ENCODE peak calls at places on chromosome 21, in six cellular contexts. One of them, this sample, is unnamed.

GRCh38 chr21:25911730-25912401 is 177.1 kb downstream of the GABPA start:
- DNase-seq in choroid plexus epithelial cell: no peak
- DNase-seq in neural progenitor cell: no peak
- DNase-seq in cardiac muscle cell: no peak
- DNase-seq in BJ: no peak
- DNase-seq in fibroblast of lung: no peak
- DNase-seq in this sample: no peak

GRCh38 chr21:15140321-15141019 is 75.7 kb upstream of the NRIP1 start:
- DNase-seq in choroid plexus epithelial cell: peak
- DNase-seq in neural progenitor cell: no peak
- DNase-seq in cardiac muscle cell: peak
- DNase-seq in BJ: no peak
- DNase-seq in fibroblast of lung: peak
- DNase-seq in this sample: no peak

GRCh38 chr21:34844924-34845238 is 176.1 kb downstream of the CLIC6 start:
- DNase-seq in choroid plexus epithelial cell: no peak
- DNase-seq in neural progenitor cell: no peak
- DNase-seq in cardiac muscle cell: no peak
- DNase-seq in BJ: no peak
- DNase-seq in fibroblast of lung: no peak
- DNase-seq in this sample: no peak

GRCh38 chr21:34635307-34635706 is 20.4 kb upstream of the RCAN1 start:
- DNase-seq in choroid plexus epithelial cell: no peak
- DNase-seq in neural progenitor cell: peak
- DNase-seq in cardiac muscle cell: no peak
- DNase-seq in BJ: no peak
- DNase-seq in fibroblast of lung: no peak
- DNase-seq in this sample: no peak

GRCh38 chr21:18298228-18298627 is 53.6 kb downstream of the CHODL start:
- DNase-seq in choroid plexus epithelial cell: peak
- DNase-seq in neural progenitor cell: peak
- DNase-seq in cardiac muscle cell: no peak
- DNase-seq in BJ: no peak
- DNase-seq in fibroblast of lung: no peak
- DNase-seq in this sample: no peak

GRCh38 chr21:27570306-27570868 is 603.5 kb upstream of the ADAMTS5 start:
- DNase-seq in choroid plexus epithelial cell: peak
- DNase-seq in neural progenitor cell: no peak
- DNase-seq in cardiac muscle cell: no peak
- DNase-seq in BJ: peak
- DNase-seq in fibroblast of lung: peak
- DNase-seq in this sample: peak

GRCh38 chr21:14531927-14532326 is 14.2 kb downstream of the SAMSN1 start:
- DNase-seq in choroid plexus epithelial cell: no peak
- DNase-seq in neural progenitor cell: no peak
- DNase-seq in cardiac muscle cell: no peak
- DNase-seq in BJ: no peak
- DNase-seq in fibroblast of lung: no peak
- DNase-seq in this sample: no peak

GRCh38 chr21:39051561-39051949 is 131.7 kb downstream of the PSMG1 start:
- DNase-seq in choroid plexus epithelial cell: no peak
- DNase-seq in neural progenitor cell: no peak
- DNase-seq in cardiac muscle cell: no peak
- DNase-seq in BJ: peak
- DNase-seq in fibroblast of lung: no peak
- DNase-seq in this sample: peak

GRCh38 chr21:38716942-38717341 is 88.8 kb upstream of the ETS2 start:
- DNase-seq in choroid plexus epithelial cell: peak
- DNase-seq in neural progenitor cell: no peak
- DNase-seq in cardiac muscle cell: no peak
- DNase-seq in BJ: no peak
- DNase-seq in fibroblast of lung: no peak
- DNase-seq in this sample: peak

GRCh38 chr21:16087523-16087922 is 357.7 kb downstream of the USP25 start:
- DNase-seq in choroid plexus epithelial cell: no peak
- DNase-seq in neural progenitor cell: no peak
- DNase-seq in cardiac muscle cell: no peak
- DNase-seq in BJ: no peak
- DNase-seq in fibroblast of lung: no peak
- DNase-seq in this sample: no peak

GRCh38 chr21:18608226-18608625 is 204.6 kb upstream of the TMPRSS15 start:
- DNase-seq in choroid plexus epithelial cell: no peak
- DNase-seq in neural progenitor cell: no peak
- DNase-seq in cardiac muscle cell: no peak
- DNase-seq in BJ: no peak
- DNase-seq in fibroblast of lung: no peak
- DNase-seq in this sample: no peak

GRCh38 chr21:35212393-35213127 is 163.5 kb upstream of the RUNX1 start:
- DNase-seq in choroid plexus epithelial cell: no peak
- DNase-seq in neural progenitor cell: no peak
- DNase-seq in cardiac muscle cell: no peak
- DNase-seq in BJ: peak
- DNase-seq in fibroblast of lung: peak
- DNase-seq in this sample: peak

GRCh38 chr21:26445440-26445839 is 127.6 kb downstream of the CYYR1 start:
- DNase-seq in choroid plexus epithelial cell: peak
- DNase-seq in neural progenitor cell: no peak
- DNase-seq in cardiac muscle cell: no peak
- DNase-seq in BJ: peak
- DNase-seq in fibroblast of lung: peak
- DNase-seq in this sample: peak

GRCh38 chr21:25895565-25896205 is 160.9 kb downstream of the GABPA start:
- DNase-seq in choroid plexus epithelial cell: peak
- DNase-seq in neural progenitor cell: peak
- DNase-seq in cardiac muscle cell: peak
- DNase-seq in BJ: no peak
- DNase-seq in fibroblast of lung: peak
- DNase-seq in this sample: peak

GRCh38 chr21:14762309-14762708 is 216.2 kb upstream of the SAMSN1 start:
- DNase-seq in choroid plexus epithelial cell: no peak
- DNase-seq in neural progenitor cell: no peak
- DNase-seq in cardiac muscle cell: no peak
- DNase-seq in BJ: no peak
- DNase-seq in fibroblast of lung: no peak
- DNase-seq in this sample: no peak

GRCh38 chr21:16454371-16454770 is 724.6 kb downstream of the USP25 start:
- DNase-seq in choroid plexus epithelial cell: peak
- DNase-seq in neural progenitor cell: no peak
- DNase-seq in cardiac muscle cell: no peak
- DNase-seq in BJ: no peak
- DNase-seq in fibroblast of lung: peak
- DNase-seq in this sample: peak

GRCh38 chr21:35048706-35049617 is at the start of gene RUNX1:
- DNase-seq in choroid plexus epithelial cell: peak
- DNase-seq in neural progenitor cell: no peak
- DNase-seq in cardiac muscle cell: no peak
- DNase-seq in BJ: no peak
- DNase-seq in fibroblast of lung: peak
- DNase-seq in this sample: peak

GRCh38 chr21:33025106-33025470 is 647 bp upstream of the OLIG2 start:
- DNase-seq in choroid plexus epithelial cell: no peak
- DNase-seq in neural progenitor cell: peak
- DNase-seq in cardiac muscle cell: no peak
- DNase-seq in BJ: no peak
- DNase-seq in fibroblast of lung: no peak
- DNase-seq in this sample: no peak

GRCh38 chr21:33025471-33026298 is at the start of gene OLIG2:
- DNase-seq in choroid plexus epithelial cell: no peak
- DNase-seq in neural progenitor cell: peak
- DNase-seq in cardiac muscle cell: no peak
- DNase-seq in BJ: no peak
- DNase-seq in fibroblast of lung: no peak
- DNase-seq in this sample: no peak

GRCh38 chr21:33026878-33027400 is 1.2 kb downstream of the OLIG2 start:
- DNase-seq in choroid plexus epithelial cell: no peak
- DNase-seq in neural progenitor cell: peak
- DNase-seq in cardiac muscle cell: no peak
- DNase-seq in BJ: no peak
- DNase-seq in fibroblast of lung: no peak
- DNase-seq in this sample: peak

GRCh38 chr21:33027401-33028185 is 1.9 kb downstream of the OLIG2 start:
- DNase-seq in choroid plexus epithelial cell: no peak
- DNase-seq in neural progenitor cell: peak
- DNase-seq in cardiac muscle cell: no peak
- DNase-seq in BJ: no peak
- DNase-seq in fibroblast of lung: no peak
- DNase-seq in this sample: no peak

DNA sequence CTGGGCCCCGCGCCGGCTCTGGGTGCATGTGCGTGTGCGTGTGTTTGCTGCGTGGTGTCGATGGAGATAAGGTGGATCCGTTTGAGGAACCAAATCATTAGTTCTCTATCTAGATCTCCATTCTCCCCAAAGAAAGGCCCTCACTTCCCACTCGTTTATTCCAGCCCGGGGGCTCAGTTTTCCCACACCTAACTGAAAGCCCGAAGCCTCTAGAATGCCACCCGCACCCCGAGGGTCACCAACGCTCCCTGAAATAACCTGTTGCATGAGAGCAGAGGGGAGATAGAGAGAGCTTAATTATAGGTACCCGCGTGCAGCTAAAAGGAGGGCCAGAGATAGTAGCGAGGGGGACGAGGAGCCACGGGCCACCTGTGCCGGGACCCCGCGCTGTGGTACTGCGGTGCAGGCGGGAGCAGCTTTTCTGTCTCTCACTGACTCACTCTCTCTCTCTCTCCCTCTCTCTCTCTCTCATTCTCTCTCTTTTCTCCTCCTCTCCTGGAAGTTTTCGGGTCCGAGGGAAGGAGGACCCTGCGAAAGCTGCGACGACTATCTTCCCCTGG is 644 bp downstream of the OLIG2 start:
- DNase-seq in choroid plexus epithelial cell: no peak
- DNase-seq in neural progenitor cell: no peak
- DNase-seq in cardiac muscle cell: no peak
- DNase-seq in BJ: no peak
- DNase-seq in fibroblast of lung: no peak
- DNase-seq in this sample: no peak
- H3K4me3 ChIP-seq in choroid plexus epithelial cell: no peak
- H3K4me3 ChIP-seq in neural progenitor cell: peak
- H3K4me3 ChIP-seq in cardiac muscle cell: no peak
- H3K4me3 ChIP-seq in BJ: no peak
- H3K4me3 ChIP-seq in fibroblast of lung: no peak
- H3K4me3 ChIP-seq in this sample: no peak

GRCh38 chr21:46099476-46099875 is 1.6 kb downstream of the COL6A2 start:
- DNase-seq in choroid plexus epithelial cell: peak
- DNase-seq in neural progenitor cell: peak
- DNase-seq in cardiac muscle cell: no peak
- DNase-seq in BJ: no peak
- DNase-seq in fibroblast of lung: peak
- DNase-seq in this sample: peak
- TF ChIP-seq CTCF in choroid plexus epithelial cell: peak
- TF ChIP-seq CTCF in neural progenitor cell: no peak
- TF ChIP-seq CTCF in cardiac muscle cell: peak
- TF ChIP-seq CTCF in BJ: peak
- TF ChIP-seq CTCF in fibroblast of lung: peak
- TF ChIP-seq CTCF in this sample: no peak

GRCh38 chr21:45297329-45297728 is 9.6 kb upstream of the POFUT2 start:
- DNase-seq in choroid plexus epithelial cell: no peak
- DNase-seq in neural progenitor cell: no peak
- DNase-seq in cardiac muscle cell: no peak
- DNase-seq in BJ: no peak
- DNase-seq in fibroblast of lung: no peak
- DNase-seq in this sample: no peak

GRCh38 chr21:45300786-45301520 is 13.3 kb upstream of the POFUT2 start:
- DNase-seq in choroid plexus epithelial cell: no peak
- DNase-seq in neural progenitor cell: no peak
- DNase-seq in cardiac muscle cell: no peak
- DNase-seq in BJ: no peak
- DNase-seq in fibroblast of lung: no peak
- DNase-seq in this sample: no peak

GRCh38 chr21:45297869-45298268 is 10.2 kb upstream of the POFUT2 start:
- DNase-seq in choroid plexus epithelial cell: no peak
- DNase-seq in neural progenitor cell: no peak
- DNase-seq in cardiac muscle cell: no peak
- DNase-seq in BJ: no peak
- DNase-seq in fibroblast of lung: no peak
- DNase-seq in this sample: no peak

GRCh38 chr21:45299864-45300785 is 12.4 kb upstream of the POFUT2 start:
- DNase-seq in choroid plexus epithelial cell: peak
- DNase-seq in neural progenitor cell: no peak
- DNase-seq in cardiac muscle cell: no peak
- DNase-seq in BJ: no peak
- DNase-seq in fibroblast of lung: peak
- DNase-seq in this sample: no peak

DNA sequence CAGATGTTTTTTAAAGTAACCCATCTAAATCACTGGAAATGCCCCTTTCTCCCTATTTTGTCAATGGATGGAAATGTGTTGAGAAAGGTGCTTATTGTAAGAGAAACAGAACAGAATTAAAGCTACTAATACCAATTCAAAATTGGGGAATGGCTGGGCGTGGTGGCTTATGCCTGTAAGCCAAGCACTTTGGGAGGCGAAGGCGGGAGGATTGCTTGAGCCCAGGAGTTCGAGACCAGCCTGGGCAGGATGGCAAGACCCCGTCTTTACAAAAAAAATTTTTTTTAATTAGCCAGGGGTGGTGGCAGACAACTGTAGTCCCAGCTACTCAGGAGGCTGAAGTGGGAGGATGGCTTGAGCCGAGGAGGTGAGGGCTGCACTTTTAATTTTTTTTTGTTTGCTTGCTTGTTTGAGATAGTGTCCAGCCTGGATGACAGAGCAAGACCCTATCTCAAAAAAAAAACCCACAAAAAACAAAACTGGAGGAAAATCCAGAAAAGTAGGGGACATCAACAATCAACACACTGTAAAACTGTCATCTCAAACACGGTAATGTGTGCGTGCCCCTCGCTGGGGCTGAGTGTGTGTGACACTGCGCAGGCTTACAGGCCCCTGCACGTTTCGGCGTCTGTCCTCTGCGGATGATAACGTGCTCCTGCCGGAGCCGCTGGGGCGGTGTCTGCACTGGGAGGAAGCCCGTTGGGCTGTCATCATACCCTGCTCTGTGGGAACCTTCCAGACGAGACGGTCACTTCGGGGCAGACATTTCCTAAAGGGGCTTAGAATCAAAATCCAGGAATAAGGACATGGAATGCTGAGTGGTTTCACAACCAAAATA is 11.6 kb upstream of the POFUT2 start:
- DNase-seq in choroid plexus epithelial cell: peak
- DNase-seq in neural progenitor cell: no peak
- DNase-seq in cardiac muscle cell: no peak
- DNase-seq in BJ: no peak
- DNase-seq in fibroblast of lung: no peak
- DNase-seq in this sample: no peak
- H3K4me3 ChIP-seq in choroid plexus epithelial cell: no peak
- H3K4me3 ChIP-seq in neural progenitor cell: no peak
- H3K4me3 ChIP-seq in cardiac muscle cell: no peak
- H3K4me3 ChIP-seq in BJ: no peak
- H3K4me3 ChIP-seq in fibroblast of lung: no peak
- H3K4me3 ChIP-seq in this sample: no peak

DNA sequence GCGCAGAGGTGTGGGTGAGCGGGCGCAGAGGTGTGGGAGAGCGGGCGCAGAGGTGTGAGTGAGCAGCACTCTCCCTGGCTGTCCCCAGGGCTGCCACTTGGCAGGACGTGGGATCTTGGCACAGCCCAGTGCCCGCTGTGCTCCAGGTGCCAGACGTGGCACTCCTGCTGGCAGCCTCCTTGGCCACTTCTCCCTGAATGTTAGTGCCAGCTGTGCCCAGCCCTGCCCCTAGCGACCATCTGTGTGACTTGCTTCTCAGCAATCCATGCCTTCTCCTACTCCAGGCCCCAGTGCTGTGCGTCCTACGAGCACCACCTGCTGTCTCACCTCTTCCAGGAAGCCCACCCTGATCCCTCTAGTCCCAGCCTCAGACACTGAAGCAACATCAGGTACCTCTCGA is 30.5 kb downstream of the KRTAP10-1 start:
- DNase-seq in choroid plexus epithelial cell: no peak
- DNase-seq in neural progenitor cell: no peak
- DNase-seq in cardiac muscle cell: no peak
- DNase-seq in BJ: no peak
- DNase-seq in fibroblast of lung: no peak
- DNase-seq in this sample: no peak
- TF ChIP-seq CTCF in choroid plexus epithelial cell: no peak
- TF ChIP-seq CTCF in neural progenitor cell: no peak
- TF ChIP-seq CTCF in cardiac muscle cell: no peak
- TF ChIP-seq CTCF in BJ: no peak
- TF ChIP-seq CTCF in fibroblast of lung: no peak
- TF ChIP-seq CTCF in this sample: no peak

This sample was measured in fibroblast of mammary gland.